ENCODE peak calls at places on chromosomes 6 and 20, in six cellular contexts. T is CD4-positive, alpha-beta memory T cell; B is psoas muscle; H is SK-N-SH; J is CD4-positive, CD25-positive, alpha-beta regulatory T cell; A is A549. K is an unnamed sample.

GRCh38 chr6:43052842-43053544 is 658 bp downstream of the CUL7 start:
- DNase-seq in J (no peak), H (no peak), A (peak; percentile 17), T (no peak), B (no peak), K (no peak)

GRCh38 chr20:59063358-59064213 is 21.0 kb upstream of the PRELID3B start:
- DNase-seq in A (peak; percentile 42), B (peak; percentile 30), J (no peak), H (peak; percentile 45), T (no peak), K (no peak)

GRCh38 chr6:134422426-134423231 is 104.7 kb upstream of the SGK1 start:
- DNase-seq in T (no peak), B (no peak), J (no peak), A (peak; percentile 85), H (no peak), K (no peak)

GRCh38 chr20:63032026-63032800 is 25.4 kb upstream of the BHLHE23 start:
- DNase-seq in T (no peak), B (no peak), J (no peak), A (no peak), H (no peak), K (no peak)

GRCh38 chr6:169340395-169340794 is 86.7 kb upstream of the THBS2 start:
- DNase-seq in J (no peak), B (no peak), A (peak; percentile 38), H (peak; percentile 31), T (no peak), K (no peak)

GRCh38 chr20:38298768-38299288 is 5.1 kb upstream of the BPI start:
- DNase-seq in H (peak; percentile 29), J (no peak), A (no peak), B (peak; percentile 86), T (no peak), K (peak; percentile 90)

GRCh38 chr20:34999021-34999451 is 43.4 kb downstream of the MYH7B start:
- DNase-seq in B (no peak), A (no peak), T (no peak), J (no peak), H (no peak), K (no peak)

GRCh38 chr20:32476684-32477593 is 108.2 kb downstream of the NOL4L start:
- DNase-seq in H (peak; percentile 29), T (no peak), B (no peak), J (no peak), A (no peak), K (no peak)

GRCh38 chr20:43973231-43973630 is 58.6 kb downstream of the TOX2 start:
- DNase-seq in B (no peak), J (no peak), T (no peak), A (no peak), H (no peak), K (no peak)

GRCh38 chr6:165841153-165841558 is 178.1 kb upstream of the PDE10A start:
- DNase-seq in A (no peak), B (no peak), T (no peak), J (no peak), H (no peak), K (no peak)

GRCh38 chr6:42777126-42777822 is 4.6 kb upstream of the BICRAL start:
- DNase-seq in H (no peak), T (no peak), A (no peak), J (no peak), B (no peak), K (no peak)

GRCh38 chr6:135944120-135944519 is 92.6 kb downstream of the PDE7B start:
- DNase-seq in H (no peak), A (no peak), J (no peak), T (no peak), B (no peak), K (no peak)

GRCh38 chr6:11317885-11318771 is 85.7 kb upstream of the NEDD9 start:
- DNase-seq in H (no peak), B (peak; percentile 40), T (peak; percentile 77), J (peak; percentile 69), A (peak; percentile 96), K (peak; percentile 60)

GRCh38 chr6:22149501-22150490 is 147.0 kb downstream of the PRL start:
- DNase-seq in H (peak; percentile 62), B (no peak), J (no peak), A (no peak), T (no peak), K (no peak)

GRCh38 chr6:22149081-22149480 is 147.8 kb downstream of the PRL start:
- DNase-seq in T (no peak), B (no peak), J (no peak), H (peak; percentile 32), A (no peak), K (no peak)

GRCh38 chr6:22153384-22154158 is 143.3 kb downstream of the PRL start:
- DNase-seq in J (no peak), T (no peak), H (no peak), A (no peak), B (no peak), K (peak; percentile 90)

GRCh38 chr6:22152871-22153270 is 144.0 kb downstream of the PRL start:
- DNase-seq in T (no peak), J (no peak), B (no peak), H (no peak), A (no peak), K (no peak)

GRCh38 chr6:22151892-22152291 is 144.9 kb downstream of the PRL start:
- DNase-seq in B (no peak), H (no peak), J (no peak), T (no peak), A (no peak), K (no peak)
- H3K27ac ChIP-seq in B (no peak overlapping the region), H (peak overlapping the region; percentile 99), J (no peak overlapping the region), T (no peak overlapping the region), A (no peak overlapping the region), K (no peak overlapping the region)

GRCh38 chr6:105443941-105444340 is 41.1 kb upstream of the PREP start:
- DNase-seq in T (no peak), A (no peak), H (no peak), B (no peak), J (no peak), K (no peak)
- H3K27ac ChIP-seq in T (no peak overlapping the region), A (no peak overlapping the region), H (no peak overlapping the region), B (no peak overlapping the region), J (no peak overlapping the region), K (no peak overlapping the region)

GRCh38 chr6:164168595-164168994 is 754.1 kb downstream of the QKI start:
- DNase-seq in T (no peak), J (no peak), H (no peak), B (no peak), A (no peak), K (no peak)
- H3K27ac ChIP-seq in T (no peak overlapping the region), J (no peak overlapping the region), H (peak overlapping the region; percentile 30), B (no peak overlapping the region), A (no peak overlapping the region), K (no peak overlapping the region)

DNA sequence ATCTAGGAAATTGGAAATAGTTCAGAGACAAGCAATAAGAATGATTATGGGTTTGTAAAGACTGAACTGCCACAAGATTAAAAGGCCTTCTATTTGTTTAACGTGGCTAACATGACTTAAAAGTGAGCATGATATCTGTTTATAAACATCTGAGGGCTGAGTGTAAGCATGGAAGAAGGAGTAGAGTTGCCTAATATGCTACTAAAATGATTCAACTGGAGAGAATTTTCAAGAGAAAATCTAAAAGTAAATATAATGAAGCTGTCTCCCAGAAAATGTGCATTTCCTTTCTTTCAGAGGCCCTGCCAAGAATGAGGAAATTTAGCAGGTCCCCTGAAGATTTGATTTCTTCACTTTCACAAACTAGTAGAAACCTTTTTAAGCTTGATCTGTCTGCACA is 4.3 kb upstream of the EYA4 start:
- DNase-seq in T (no peak), J (no peak), H (no peak), A (peak; percentile 13), B (no peak), K (no peak)
- H3K27ac ChIP-seq in T (no peak overlapping the region), J (no peak overlapping the region), H (no peak overlapping the region), A (peak overlapping the region; percentile 38), B (no peak overlapping the region), K (no peak overlapping the region)

DNA sequence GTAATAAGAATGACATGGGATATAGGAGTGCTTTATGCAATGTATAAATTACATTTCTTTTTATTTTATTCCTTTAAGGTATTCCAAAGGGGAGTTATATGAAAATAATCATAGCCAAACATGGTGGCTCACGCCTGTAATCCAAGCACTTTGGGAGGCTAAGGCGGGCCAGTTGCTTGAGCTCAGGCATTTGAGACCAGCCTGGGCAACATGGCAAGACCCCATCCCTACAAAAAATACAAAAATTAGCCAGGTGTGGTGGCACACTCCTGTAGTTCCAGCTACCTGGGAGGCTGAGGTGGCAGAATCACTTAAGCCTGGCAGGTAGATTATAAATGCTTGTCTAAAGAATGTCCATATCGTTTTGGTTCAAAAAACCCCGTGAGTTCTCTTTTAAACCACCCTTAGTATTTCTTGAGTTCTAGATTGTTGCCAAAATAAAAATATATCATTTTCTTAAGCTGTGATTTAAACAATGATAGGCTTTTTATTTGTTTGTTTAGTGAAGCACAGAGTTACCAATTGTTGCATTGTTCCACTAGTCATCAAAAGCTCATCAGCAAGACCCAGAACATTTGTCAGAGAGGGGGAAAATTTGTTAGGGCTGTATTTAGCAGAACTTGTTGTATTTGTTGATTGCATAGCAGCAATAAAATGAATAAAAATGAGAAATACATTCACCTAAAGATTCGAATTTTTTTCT is 146.2 kb downstream of the KHDC1L start:
- DNase-seq in J (no peak), B (no peak), H (no peak), T (no peak), A (peak; percentile 11), K (no peak)
- H3K27ac ChIP-seq in J (no peak overlapping the region), B (no peak overlapping the region), H (peak overlapping the region; percentile 28), T (no peak overlapping the region), A (peak overlapping the region; percentile 82), K (no peak overlapping the region)

GRCh38 chr20:4699957-4700356 is 21.8 kb upstream of the PRND start:
- DNase-seq in J (no peak), H (no peak), T (no peak), B (no peak), A (no peak), K (no peak)

GRCh38 chr20:4694076-4694475 is 27.6 kb upstream of the PRND start:
- DNase-seq in T (no peak), H (no peak), J (no peak), A (no peak), B (no peak), K (no peak)

GRCh38 chr20:4699216-4699615 is 22.5 kb upstream of the PRND start:
- DNase-seq in T (no peak), J (no peak), B (no peak), A (no peak), H (no peak), K (no peak)

GRCh38 chr20:4697189-4697873 is 24.4 kb upstream of the PRND start:
- DNase-seq in H (no peak), T (no peak), B (no peak), J (no peak), A (no peak), K (no peak)

GRCh38 chr20:4697874-4698221 is 23.9 kb upstream of the PRND start:
- DNase-seq in T (no peak), H (no peak), B (no peak), J (no peak), A (no peak), K (no peak)
- H3K27ac ChIP-seq in T (no peak overlapping the region), H (no peak overlapping the region), B (no peak overlapping the region), J (no peak overlapping the region), A (no peak overlapping the region), K (no peak overlapping the region)

DNA sequence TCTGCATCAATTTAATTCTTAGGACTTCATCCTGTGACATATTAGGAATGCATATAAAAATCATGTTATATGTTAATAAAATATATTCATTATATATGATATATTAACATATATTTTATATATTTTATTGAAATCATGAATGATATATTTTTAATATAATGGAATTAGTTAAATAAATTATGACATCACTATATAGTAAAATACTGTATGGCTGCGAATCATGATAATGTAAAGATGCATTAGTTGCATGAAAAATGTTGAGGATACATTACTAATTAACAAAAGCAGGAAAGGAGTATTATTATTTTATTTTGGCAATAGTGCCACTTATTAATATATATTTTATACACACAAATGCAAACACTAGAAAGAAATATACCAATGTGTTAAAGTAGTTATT is 8.4 kb upstream of the RNF217 start:
- DNase-seq in H (no peak), T (no peak), A (no peak), B (no peak), J (no peak), K (no peak)
- H3K27ac ChIP-seq in H (no peak overlapping the region), T (no peak overlapping the region), A (no peak overlapping the region), B (no peak overlapping the region), J (no peak overlapping the region), K (no peak overlapping the region)